ENCODE peak calls at places on chromosomes 7 and 10, in seven cellular contexts. I is HCT116; S is naive thymus-derived CD4-positive, alpha-beta T cell; V is activated naive CD4-positive, alpha-beta T cell; H is progenitor cell of endocrine pancreas; R is T-helper 2 cell; N is hippocampal formation. Z is an unnamed sample.

GRCh38 chr10:14483417-14483816 is 152.7 kb upstream of the FRMD4A start:
- DNase-seq in S (no peak), R (no peak), H (no peak), V (no peak), N (no peak), I (no peak), Z (no peak)

GRCh38 chr7:44631458-44632115 is 25.2 kb downstream of the OGDH start:
- DNase-seq in H (no peak), N (no peak), V (no peak), S (peak; percentile 37), R (no peak), I (no peak), Z (no peak)

GRCh38 chr7:100465702-100466311 is 1.7 kb upstream of the SPACDR start:
- DNase-seq in N (peak; percentile 99), S (no peak), H (no peak), I (no peak), V (no peak), R (no peak), Z (no peak)

GRCh38 chr7:33669251-33669670 is 236.1 kb upstream of the BMPER start:
- DNase-seq in I (no peak), N (no peak), H (no peak), V (no peak), S (no peak), R (no peak), Z (no peak)

GRCh38 chr7:93108003-93108402 is 9.8 kb downstream of the SAMD9 start:
- DNase-seq in S (no peak), V (no peak), H (no peak), R (no peak), I (no peak), N (no peak), Z (no peak)

GRCh38 chr7:134425777-134426176 is 33.1 kb downstream of the AKR1B1 start:
- DNase-seq in I (no peak), N (no peak), V (no peak), H (no peak), R (no peak), S (no peak), Z (no peak)

GRCh38 chr7:89283311-89283710 is 487.8 kb upstream of the TEX47 start:
- DNase-seq in V (no peak), H (no peak), S (no peak), R (no peak), N (no peak), I (no peak), Z (no peak)

GRCh38 chr7:66553001-66553400 is 75.7 kb upstream of the KCTD7 start:
- DNase-seq in V (no peak), N (no peak), H (no peak), I (no peak), S (no peak), R (no peak), Z (no peak)

GRCh38 chr10:32413513-32413912 is 32.4 kb upstream of the CCDC7 start:
- DNase-seq in I (peak; percentile 76), S (no peak), H (no peak), V (no peak), R (no peak), N (no peak), Z (no peak)

GRCh38 chr7:335358-336148 is 45.6 kb downstream of the FOXL3 start:
- DNase-seq in R (no peak), N (no peak), I (no peak), V (no peak), H (no peak), S (no peak), Z (no peak)

GRCh38 chr10:14349081-14349480 is 18.4 kb upstream of the FRMD4A start:
- DNase-seq in S (no peak), H (no peak), R (no peak), I (no peak), V (no peak), N (no peak), Z (no peak)

GRCh38 chr10:71961831-71962230 is 2.4 kb upstream of the CHST3 start:
- DNase-seq in N (no peak), R (no peak), S (no peak), I (no peak), H (no peak), V (no peak), Z (no peak)